ENCODE peak calls at places on chromosomes 2 and 18, in four cellular contexts. Y is spleen, J is prostate gland, K is Peyer's patch. C is an unnamed sample.
A peak's percentile ranks its signal among the peaks of the same experiment; 100 is the strongest.

GRCh38 chr18:75064513-75064905 is 144.4 kb downstream of the PTGR3 start:
- DNase-seq in J (no peak), Y (no peak), K (no peak), C (no peak)

GRCh38 chr2:37085731-37086147 is 1.4 kb downstream of the GPATCH11 start:
- DNase-seq in Y (no peak), K (no peak), J (no peak), C (no peak)

GRCh38 chr18:3649559-3650426 is 199.8 kb downstream of the TGIF1 start:
- DNase-seq in J (no peak), Y (no peak), K (no peak), C (peak; percentile 74)

GRCh38 chr2:202278036-202278760 is 12.6 kb downstream of the NOP58 start:
- DNase-seq in J (no peak), K (no peak), Y (no peak), C (no peak)

GRCh38 chr2:101400516-101401315 is 13.4 kb upstream of the CREG2 start:
- DNase-seq in Y (no peak), K (no peak), J (no peak), C (no peak)

GRCh38 chr2:64915510-64915900 is 73.7 kb upstream of the SLC1A4 start:
- DNase-seq in J (no peak), K (no peak), Y (no peak), C (no peak)

GRCh38 chr2:86037141-86037794 is 68.4 kb downstream of the POLR1A start:
- DNase-seq in J (no peak), Y (peak; percentile 87), K (peak; percentile 55), C (peak; percentile 57)

GRCh38 chr18:12031836-12032235 is 50.5 kb downstream of the IMPA2 start:
- DNase-seq in K (no peak), Y (no peak), J (peak; percentile 55), C (no peak)

GRCh38 chr2:45973426-45973825 is 322.0 kb downstream of the PRKCE start:
- DNase-seq in Y (no peak), K (no peak), J (no peak), C (no peak)

GRCh38 chr2:74887961-74888670 is 54.2 kb downstream of the HK2 start:
- DNase-seq in Y (no peak), K (no peak), J (no peak), C (no peak)

GRCh38 chr2:60794271-60794863 is 38.3 kb downstream of the PAPOLG start:
- DNase-seq in Y (no peak), J (no peak), K (no peak), C (no peak)

DNA sequence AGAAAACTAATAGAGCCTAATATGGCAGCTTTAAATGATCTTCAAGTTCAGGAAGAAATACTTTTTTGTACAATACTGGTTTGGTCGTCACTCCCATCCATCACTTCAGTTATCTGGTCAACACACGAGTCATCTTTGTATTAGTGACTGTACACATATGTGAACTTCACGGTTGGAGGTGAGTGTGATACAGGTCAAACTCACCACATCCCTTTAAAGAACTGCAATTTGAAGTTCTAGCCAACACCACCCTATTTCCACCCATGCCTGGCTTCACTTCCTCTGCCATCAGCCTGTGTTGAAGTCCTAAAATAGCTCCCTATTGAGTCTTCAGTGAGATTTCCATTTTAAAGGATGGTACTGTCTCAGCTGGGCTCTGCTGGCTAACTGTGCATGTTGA is 361.9 kb downstream of the TXNL1 start:
- DNase-seq in J (no peak), Y (no peak), K (no peak), C (no peak)
- TF ChIP-seq POLR2A in J (no peak), Y (no peak), K (no peak), C (no peak)

GRCh38 chr18:79510046-79510685 is 114.4 kb downstream of the NFATC1 start:
- DNase-seq in Y (peak; percentile 33), J (no peak), K (peak; percentile 14), C (peak; percentile 43)

GRCh38 chr18:79507546-79508480 is 112.1 kb downstream of the NFATC1 start:
- DNase-seq in Y (peak; percentile 86), K (peak; percentile 62), J (peak; percentile 72), C (peak; percentile 70)

GRCh38 chr18:79507076-79507545 is 111.4 kb downstream of the NFATC1 start:
- DNase-seq in Y (peak; percentile 88), K (peak; percentile 54), J (peak; percentile 46), C (peak; percentile 57)

GRCh38 chr18:79509536-79509930 is 113.8 kb downstream of the NFATC1 start:
- DNase-seq in K (no peak), Y (peak; percentile 61), J (no peak), C (peak; percentile 12)

GRCh38 chr18:79508565-79509535 is 113.1 kb downstream of the NFATC1 start:
- DNase-seq in Y (peak; percentile 89), J (no peak), K (peak; percentile 45), C (peak; percentile 46)
- H3K4me1 ChIP-seq in Y (peaks cover 31% of the 10 kb centered on the region), J (peaks cover 4% of the 10 kb centered on the region), K (peaks cover 31% of the 10 kb centered on the region), C (no peaks in the 10 kb centered on the region)

GRCh38 chr2:68386362-68386761 is 21.3 kb downstream of the PLEK start:
- DNase-seq in J (no peak), Y (no peak), K (no peak), C (no peak)

GRCh38 chr2:68388358-68388757 is 23.3 kb downstream of the PLEK start:
- DNase-seq in Y (no peak), J (no peak), K (no peak), C (no peak)

GRCh38 chr2:68385907-68386287 is 20.8 kb downstream of the PLEK start:
- DNase-seq in K (no peak), Y (no peak), J (no peak), C (no peak)

GRCh38 chr2:68388772-68389171 is 23.7 kb downstream of the PLEK start:
- DNase-seq in Y (peak; percentile 58), J (no peak), K (no peak), C (no peak)

GRCh38 chr2:68387408-68388350 is 22.6 kb downstream of the PLEK start:
- DNase-seq in K (no peak), J (no peak), Y (no peak), C (no peak)
- TF ChIP-seq POLR2A in K (no peak), J (no peak), Y (no peak), C (no peak)

GRCh38 chr18:58285731-58286130 is 241.7 kb downstream of the NEDD4L start:
- DNase-seq in Y (no peak), K (no peak), J (no peak), C (no peak)

GRCh38 chr18:58287626-58288289 is 243.7 kb downstream of the NEDD4L start:
- DNase-seq in J (no peak), K (peak; percentile 67), Y (no peak), C (no peak)

GRCh38 chr18:58284699-58285490 is 240.9 kb downstream of the NEDD4L start:
- DNase-seq in K (no peak), Y (no peak), J (no peak), C (no peak)

GRCh38 chr18:58288922-58289797 is 245.1 kb downstream of the NEDD4L start:
- DNase-seq in Y (no peak), K (no peak), J (no peak), C (no peak)

DNA sequence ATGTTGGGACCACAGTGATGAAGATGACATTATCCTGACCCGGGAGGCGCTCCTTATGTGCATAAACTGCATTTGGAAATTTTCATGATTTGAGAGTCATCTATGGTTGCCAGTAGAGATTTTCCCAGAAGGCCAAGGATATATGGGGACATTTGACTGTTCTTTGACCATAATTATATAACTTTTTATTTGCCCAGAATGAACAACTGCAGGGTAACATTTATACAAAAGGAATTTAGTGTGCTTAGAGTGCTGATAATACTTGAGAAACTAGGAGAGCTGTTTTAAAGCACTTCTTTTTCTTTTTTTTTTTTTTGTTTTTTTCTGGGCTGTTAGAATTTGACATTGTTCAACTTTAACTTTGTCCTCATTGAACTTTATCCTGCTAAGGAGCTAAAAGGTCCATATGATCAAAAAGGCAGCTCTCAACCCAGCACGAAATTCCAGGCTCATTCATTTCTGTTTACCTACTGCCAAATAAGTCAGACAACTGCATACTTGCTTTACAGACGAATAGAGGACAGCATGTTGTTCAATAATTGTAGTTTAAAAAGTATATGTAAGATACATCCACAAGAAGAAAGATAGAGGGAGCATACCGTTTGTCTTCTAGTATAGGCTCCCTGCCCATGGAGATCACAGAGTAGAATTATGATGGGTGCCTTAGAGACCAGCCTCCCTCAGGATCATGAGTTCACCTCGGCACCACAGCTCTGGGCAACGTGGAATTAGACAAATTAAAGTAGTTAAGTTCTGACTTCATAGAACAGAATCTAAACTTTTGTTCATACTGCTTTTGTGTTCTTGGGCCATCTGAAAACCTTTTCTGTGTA is 243.0 kb downstream of the NEDD4L start:
- DNase-seq in K (no peak), Y (no peak), J (no peak), C (no peak)
- H3K4me1 ChIP-seq in K (no peaks in the 10 kb centered on the region), Y (no peaks in the 10 kb centered on the region), J (peaks cover 37% of the 10 kb centered on the region), C (no peaks in the 10 kb centered on the region)

GRCh38 chr2:136131961-136132839 is 14.3 kb upstream of the CXCR4 start:
- DNase-seq in K (no peak), J (no peak), Y (peak; percentile 91), C (no peak)
- TF ChIP-seq POLR2A in K (peak; percentile 14), J (no peak), Y (no peak), C (no peak)

GRCh38 chr2:173159794-173160463 is 84.3 kb downstream of the MAP3K20 start:
- DNase-seq in J (peak; percentile 76), K (no peak), Y (peak; percentile 82), C (peak; percentile 88)
- H3K4me1 ChIP-seq in J (no peaks in the 10 kb centered on the region), K (no peaks in the 10 kb centered on the region), Y (no peaks in the 10 kb centered on the region), C (no peaks in the 10 kb centered on the region)

DNA sequence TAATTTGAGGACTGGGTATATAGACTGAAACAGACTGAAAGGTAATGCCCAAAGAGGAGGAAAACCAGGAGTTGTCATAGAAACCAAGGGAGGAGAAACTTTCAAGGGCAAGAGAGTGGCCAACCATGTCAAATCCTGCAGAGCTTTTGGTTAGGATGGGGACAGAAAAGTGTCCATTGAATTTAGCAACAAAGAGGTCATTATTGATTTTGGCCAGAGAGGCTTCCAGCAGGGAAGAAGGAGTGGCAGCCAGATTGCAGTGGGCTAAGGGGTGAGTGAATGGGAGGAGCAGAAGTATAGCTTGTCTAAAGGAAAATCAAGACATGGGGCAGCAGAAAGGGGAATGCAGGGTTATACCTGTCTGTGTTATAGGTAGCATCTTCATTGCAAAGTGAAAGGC is 194.0 kb downstream of the CAMKMT start:
- DNase-seq in K (no peak), Y (no peak), J (no peak), C (no peak)
- TF ChIP-seq POLR2A in K (no peak), Y (no peak), J (no peak), C (no peak)

GRCh38 chr2:26001743-26002341 is 19.5 kb upstream of the KIF3C start:
- DNase-seq in Y (peak; percentile 74), J (peak; percentile 79), K (no peak), C (no peak)

GRCh38 chr2:26008095-26008494 is 25.8 kb upstream of the RAB10 start:
- DNase-seq in J (no peak), Y (no peak), K (no peak), C (no peak)

GRCh38 chr2:26000561-26001211 is 18.4 kb upstream of the KIF3C start:
- DNase-seq in J (no peak), K (no peak), Y (no peak), C (no peak)

GRCh38 chr2:25996844-25997243 is 14.5 kb upstream of the KIF3C start:
- DNase-seq in K (no peak), Y (no peak), J (no peak), C (no peak)

DNA sequence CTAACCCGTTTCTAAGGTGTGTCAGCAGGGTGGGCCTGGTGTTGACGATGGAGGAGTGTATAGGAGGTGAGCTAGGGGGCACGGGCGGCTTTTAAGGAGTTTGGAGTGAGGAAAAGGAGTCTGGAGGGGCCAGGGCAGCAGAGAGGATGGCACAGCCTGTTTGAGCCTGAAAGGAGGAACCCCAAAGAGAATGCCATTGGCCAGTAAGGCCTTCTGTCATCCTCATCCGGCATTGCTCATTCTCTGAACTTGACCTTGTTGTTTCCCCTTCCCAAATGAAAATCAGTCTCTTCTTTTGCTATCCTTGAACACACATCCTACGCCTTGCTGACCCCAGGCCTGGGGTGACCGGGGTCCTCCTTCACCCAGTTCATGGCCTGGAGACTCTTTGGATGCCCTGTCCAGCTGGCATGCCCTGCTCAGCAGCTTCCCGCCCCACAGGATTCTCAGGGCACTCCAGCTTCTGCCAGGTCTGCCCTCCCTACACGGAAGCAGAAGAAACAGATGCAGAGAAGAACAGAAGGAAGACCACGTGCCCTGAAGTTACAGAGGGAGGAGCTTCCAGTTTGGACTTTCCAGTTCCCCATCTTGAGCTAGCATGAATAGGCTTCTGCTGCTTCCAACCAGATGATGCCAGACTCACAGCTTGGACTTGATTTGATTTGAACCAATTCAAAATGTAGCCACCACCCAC is 20.5 kb upstream of the KIF3C start:
- DNase-seq in J (peak; percentile 50), K (no peak), Y (peak; percentile 81), C (peak; percentile 65)
- H3K4me1 ChIP-seq in J (peaks cover 6% of the 10 kb centered on the region), K (no peaks in the 10 kb centered on the region), Y (peaks cover 12% of the 10 kb centered on the region), C (peaks cover 8% of the 10 kb centered on the region)